ENCODE peak calls at places on chromosomes 12 and 14, in eight cellular contexts. M, P, H, Z, I, L, G and W are unnamed samples. For H3K4me1, the result is how much of the 10 kb centered on the place peaks cover.

GRCh38 chr12:110244829-110245228 is 36.2 kb upstream of the ATP2A2 start:
- DNase-seq in M (no peak), P (no peak), H (no peak), Z (no peak), I (no peak), L (no peak), G (no peak), W (no peak)

GRCh38 chr12:98373019-98373554 is 142.3 kb upstream of the TMPO start:
- DNase-seq in M (no peak), P (no peak), H (no peak), Z (no peak), I (peak), L (peak), G (peak), W (no peak)

GRCh38 chr12:51171884-51172514 is 936 bp downstream of the TFCP2 start:
- DNase-seq in M (no peak), P (no peak), H (no peak), Z (peak), I (peak), L (peak), G (peak), W (peak)

GRCh38 chr12:131028587-131029338 is 75.1 kb downstream of the ADGRD1 start:
- DNase-seq in M (no peak), P (no peak), H (no peak), Z (no peak), I (no peak), L (no peak), G (no peak), W (no peak)

GRCh38 chr12:1808798-1809480 is 11.4 kb upstream of the LRTM2 start:
- DNase-seq in M (no peak), P (peak), H (no peak), Z (no peak), I (no peak), L (no peak), G (no peak), W (no peak)

GRCh38 chr14:31142455-31143087 is 65.0 kb downstream of the HECTD1 start:
- DNase-seq in M (no peak), P (no peak), H (no peak), Z (no peak), I (no peak), L (no peak), G (no peak), W (no peak)

GRCh38 chr12:49540229-49541139 is 1.7 kb downstream of the KCNH3 start:
- DNase-seq in M (no peak), P (no peak), H (no peak), Z (no peak), I (no peak), L (no peak), G (no peak), W (no peak)

GRCh38 chr14:44962573-44963528 is 861 bp downstream of the TOGARAM1 start:
- DNase-seq in M (no peak), P (no peak), H (peak), Z (peak), I (peak), L (peak), G (peak), W (peak)

GRCh38 chr12:108846320-108846719 is 11.1 kb downstream of the SSH1 start:
- DNase-seq in M (no peak), P (no peak), H (no peak), Z (no peak), I (no peak), L (no peak), G (no peak), W (no peak)

GRCh38 chr12:26830358-26830757 is 2.6 kb downstream of the ITPR2 start:
- DNase-seq in M (no peak), P (no peak), H (no peak), Z (no peak), I (no peak), L (no peak), G (no peak), W (no peak)

GRCh38 chr14:75411194-75411552 is 16.6 kb upstream of the JDP2 start:
- DNase-seq in M (no peak), P (no peak), H (no peak), Z (no peak), I (no peak), L (no peak), G (no peak), W (no peak)

GRCh38 chr14:93430889-93431670 is at the start of gene UNC79:
- DNase-seq in M (no peak), P (no peak), H (no peak), Z (no peak), I (no peak), L (no peak), G (no peak), W (no peak)

GRCh38 chr14:101630056-101630960 is 69.0 kb downstream of the DIO3 start:
- DNase-seq in M (no peak), P (no peak), H (no peak), Z (no peak), I (no peak), L (no peak), G (no peak), W (no peak)

GRCh38 chr14:68358500-68358899 is 434.4 kb downstream of the ZFP36L1 start:
- DNase-seq in M (no peak), P (no peak), H (no peak), Z (no peak), I (no peak), L (no peak), G (no peak), W (no peak)

GRCh38 chr12:31506907-31507306 is 84.0 kb downstream of the DENND5B start:
- DNase-seq in M (no peak), P (no peak), H (no peak), Z (no peak), I (peak), L (no peak), G (no peak), W (no peak)

GRCh38 chr12:48165089-48166031 is 8.0 kb upstream of the ASB8 start:
- DNase-seq in M (peak), P (peak), H (no peak), Z (no peak), I (peak), L (peak), G (peak), W (peak)

GRCh38 chr12:75208851-75209781 is 523 bp downstream of the KCNC2 start:
- DNase-seq in M (no peak), P (no peak), H (no peak), Z (no peak), I (peak), L (no peak), G (no peak), W (no peak)

GRCh38 chr12:116210131-116210530 is 67.4 kb downstream of the MED13L start:
- DNase-seq in M (no peak), P (no peak), H (no peak), Z (no peak), I (no peak), L (no peak), G (no peak), W (no peak)

GRCh38 chr12:92987362-92987761 is 58.3 kb upstream of the EEA1 start:
- DNase-seq in M (no peak), P (no peak), H (no peak), Z (no peak), I (peak), L (peak), G (peak), W (peak)

GRCh38 chr14:105899657-105900397 is 373.4 kb downstream of the TMEM121 start:
- DNase-seq in M (no peak), P (peak), H (no peak), Z (no peak), I (no peak), L (no peak), G (no peak), W (no peak)

GRCh38 chr12:43883748-43884147 is 47.9 kb downstream of the TMEM117 start:
- DNase-seq in M (no peak), P (no peak), H (no peak), Z (no peak), I (no peak), L (no peak), G (no peak), W (no peak)

GRCh38 chr12:2876431-2877046 is 435 bp downstream of the FOXM1 start:
- DNase-seq in M (no peak), P (no peak), H (no peak), Z (no peak), I (no peak), L (peak), G (peak), W (no peak)

GRCh38 chr14:21069388-21070082 is 569 bp upstream of the ARHGEF40 start:
- DNase-seq in M (no peak), P (peak), H (peak), Z (no peak), I (no peak), L (no peak), G (no peak), W (no peak)

GRCh38 chr12:62606654-62607053 is 140.0 kb downstream of the MON2 start:
- DNase-seq in M (no peak), P (no peak), H (no peak), Z (no peak), I (no peak), L (no peak), G (peak), W (no peak)

GRCh38 chr12:50533971-50534370 is 29.2 kb downstream of the DIP2B start:
- DNase-seq in M (no peak), P (no peak), H (no peak), Z (no peak), I (no peak), L (no peak), G (no peak), W (no peak)

GRCh38 chr12:77167801-77168200 is 102.4 kb upstream of the E2F7 start:
- DNase-seq in M (no peak), P (no peak), H (no peak), Z (no peak), I (no peak), L (no peak), G (peak), W (no peak)

GRCh38 chr12:15206831-15207394 is 14.3 kb downstream of the RERG start:
- DNase-seq in M (no peak), P (no peak), H (no peak), Z (no peak), I (no peak), L (no peak), G (no peak), W (no peak)

GRCh38 chr12:43816168-43816567 is 10.1 kb upstream of the TWF1 start:
- DNase-seq in M (no peak), P (no peak), H (no peak), Z (no peak), I (no peak), L (no peak), G (no peak), W (no peak)

GRCh38 chr12:87848248-87848868 is 180.8 kb downstream of the C12orf50 start:
- DNase-seq in M (no peak), P (no peak), H (no peak), Z (no peak), I (peak), L (peak), G (peak), W (peak)

GRCh38 chr14:90382491-90383125 is 14.2 kb upstream of the CALM1 start:
- DNase-seq in M (peak), P (peak), H (peak), Z (peak), I (peak), L (peak), G (peak), W (peak)

GRCh38 chr14:96497087-96497486 is 5.1 kb upstream of the PAPOLA start:
- DNase-seq in M (no peak), P (no peak), H (no peak), Z (no peak), I (no peak), L (no peak), G (no peak), W (no peak)

GRCh38 chr12:6288235-6288634 is 22.2 kb upstream of the PLEKHG6 start:
- DNase-seq in M (no peak), P (no peak), H (no peak), Z (no peak), I (no peak), L (no peak), G (no peak), W (no peak)

GRCh38 chr14:36271939-36272907 is 48.2 kb downstream of the MBIP start:
- DNase-seq in M (no peak), P (no peak), H (no peak), Z (no peak), I (peak), L (no peak), G (no peak), W (peak)

GRCh38 chr12:104750061-104750460 is 208.0 kb downstream of the SLC41A2 start:
- DNase-seq in M (no peak), P (no peak), H (no peak), Z (no peak), I (no peak), L (peak), G (no peak), W (no peak)

GRCh38 chr12:54054442-54055332 is 1.1 kb downstream of the HOXC4 start:
- DNase-seq in M (no peak), P (no peak), H (no peak), Z (no peak), I (no peak), L (peak), G (no peak), W (no peak)

GRCh38 chr12:105256011-105256410 is 20.0 kb upstream of the APPL2 start:
- DNase-seq in M (no peak), P (no peak), H (no peak), Z (no peak), I (no peak), L (no peak), G (no peak), W (no peak)

GRCh38 chr14:102316048-102316745 is 3.3 kb upstream of the ZNF839 start:
- DNase-seq in M (peak), P (peak), H (peak), Z (no peak), I (no peak), L (peak), G (peak), W (peak)

GRCh38 chr12:45458238-45458637 is 242.3 kb downstream of the ANO6 start:
- DNase-seq in M (no peak), P (no peak), H (no peak), Z (no peak), I (no peak), L (no peak), G (no peak), W (no peak)

GRCh38 chr12:129169928-129170327 is 316.6 kb downstream of the GLT1D1 start:
- DNase-seq in M (no peak), P (no peak), H (no peak), Z (no peak), I (no peak), L (no peak), G (no peak), W (no peak)

GRCh38 chr14:98507269-98507668 is 764.7 kb downstream of the BCL11B start:
- DNase-seq in M (no peak), P (no peak), H (no peak), Z (no peak), I (no peak), L (no peak), G (no peak), W (no peak)

GRCh38 chr14:98510392-98510791 is 761.6 kb downstream of the BCL11B start:
- DNase-seq in M (no peak), P (no peak), H (no peak), Z (no peak), I (no peak), L (no peak), G (no peak), W (no peak)

GRCh38 chr14:98514016-98514415 is 758.0 kb downstream of the BCL11B start:
- DNase-seq in M (no peak), P (no peak), H (no peak), Z (no peak), I (no peak), L (no peak), G (no peak), W (no peak)

GRCh38 chr14:98513558-98513957 is 758.4 kb downstream of the BCL11B start:
- DNase-seq in M (no peak), P (no peak), H (no peak), Z (no peak), I (no peak), L (no peak), G (no peak), W (no peak)

GRCh38 chr14:98512501-98513251 is 759.3 kb downstream of the BCL11B start:
- DNase-seq in M (no peak), P (no peak), H (no peak), Z (no peak), I (no peak), L (no peak), G (no peak), W (no peak)
- H3K27ac ChIP-seq in M (no peak), P (no peak), H (no peak), Z (no peak), I (no peak), L (no peak), G (no peak), W (no peak)

GRCh38 chr12:12713932-12714275 is 3.3 kb upstream of the CDKN1B start:
- DNase-seq in M (no peak), P (no peak), H (no peak), Z (no peak), I (no peak), L (no peak), G (no peak), W (no peak)
- H3K4me3 ChIP-seq in M (peak), P (peak), H (peak), Z (peak), I (peak), L (peak), G (peak), W (peak)

GRCh38 chr12:8866429-8866828 is 44.0 kb downstream of the A2ML1 start:
- DNase-seq in M (no peak), P (no peak), H (no peak), Z (no peak), I (no peak), L (no peak), G (no peak), W (no peak)

GRCh38 chr12:8871067-8871466 is 43.2 kb upstream of the PHC1 start:
- DNase-seq in M (no peak), P (no peak), H (no peak), Z (no peak), I (no peak), L (no peak), G (no peak), W (no peak)

GRCh38 chr12:8867009-8867408 is 44.6 kb downstream of the A2ML1 start:
- DNase-seq in M (no peak), P (no peak), H (no peak), Z (no peak), I (no peak), L (no peak), G (no peak), W (no peak)

GRCh38 chr12:8867786-8868185 is 45.4 kb downstream of the A2ML1 start:
- DNase-seq in M (no peak), P (no peak), H (no peak), Z (no peak), I (no peak), L (no peak), G (no peak), W (no peak)

GRCh38 chr12:8870591-8870990 is 43.7 kb upstream of the PHC1 start:
- DNase-seq in M (no peak), P (no peak), H (no peak), Z (no peak), I (no peak), L (no peak), G (no peak), W (no peak)
- H3K4me1 ChIP-seq in M (under half), P (under half), H (under half), Z (under half), I (under half), L (under half), G (under half), W (under half)

GRCh38 chr14:100146548-100147091 is 12.8 kb downstream of the DEGS2 start:
- DNase-seq in M (no peak), P (peak), H (no peak), Z (no peak), I (no peak), L (no peak), G (no peak), W (peak)
- H3K27ac ChIP-seq in M (no peak), P (no peak), H (no peak), Z (peak), I (no peak), L (peak), G (no peak), W (peak)

GRCh38 chr12:70919597-70920035 is 922 bp downstream of the PTPRR start:
- DNase-seq in M (no peak), P (no peak), H (no peak), Z (no peak), I (no peak), L (no peak), G (peak), W (no peak)
- H3K4me3 ChIP-seq in M (no peak), P (no peak), H (no peak), Z (no peak), I (no peak), L (no peak), G (no peak), W (no peak)

DNA sequence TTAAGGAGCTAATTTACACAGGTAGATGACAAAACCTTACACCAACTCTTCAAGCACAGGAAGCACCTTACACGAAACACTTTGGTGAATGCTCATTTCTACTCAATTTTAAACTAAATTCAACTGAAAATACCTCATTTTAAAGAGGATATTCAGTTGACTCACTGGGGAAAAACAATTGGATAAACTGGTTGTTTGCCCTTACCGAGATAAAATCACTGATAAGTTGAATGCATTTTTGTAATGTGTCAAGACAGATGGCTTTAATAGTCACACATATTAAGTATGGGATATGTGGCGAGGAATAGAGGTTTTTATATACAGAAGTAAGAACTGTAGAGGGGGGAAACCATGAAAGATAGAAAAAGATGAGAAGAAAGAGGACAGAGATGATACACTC is 105.4 kb downstream of the HMGA2 start:
- DNase-seq in M (no peak), P (no peak), H (no peak), Z (no peak), I (peak), L (no peak), G (no peak), W (no peak)
- H3K4me1 ChIP-seq in M (under half), P (under half), H (under half), Z (under half), I (half or more), L (under half), G (under half), W (under half)

GRCh38 chr12:106276032-106276728 is 26.4 kb upstream of the TCP11L2 start:
- DNase-seq in M (no peak), P (no peak), H (no peak), Z (no peak), I (no peak), L (peak), G (no peak), W (no peak)

GRCh38 chr12:106271575-106272505 is 24.0 kb upstream of the CKAP4 start:
- DNase-seq in M (no peak), P (no peak), H (no peak), Z (no peak), I (no peak), L (no peak), G (no peak), W (no peak)

GRCh38 chr12:106274012-106274411 is 26.2 kb upstream of the CKAP4 start:
- DNase-seq in M (no peak), P (no peak), H (no peak), Z (no peak), I (no peak), L (no peak), G (no peak), W (no peak)

GRCh38 chr12:106275458-106275857 is 27.1 kb upstream of the TCP11L2 start:
- DNase-seq in M (no peak), P (no peak), H (no peak), Z (no peak), I (no peak), L (no peak), G (no peak), W (peak)

DNA sequence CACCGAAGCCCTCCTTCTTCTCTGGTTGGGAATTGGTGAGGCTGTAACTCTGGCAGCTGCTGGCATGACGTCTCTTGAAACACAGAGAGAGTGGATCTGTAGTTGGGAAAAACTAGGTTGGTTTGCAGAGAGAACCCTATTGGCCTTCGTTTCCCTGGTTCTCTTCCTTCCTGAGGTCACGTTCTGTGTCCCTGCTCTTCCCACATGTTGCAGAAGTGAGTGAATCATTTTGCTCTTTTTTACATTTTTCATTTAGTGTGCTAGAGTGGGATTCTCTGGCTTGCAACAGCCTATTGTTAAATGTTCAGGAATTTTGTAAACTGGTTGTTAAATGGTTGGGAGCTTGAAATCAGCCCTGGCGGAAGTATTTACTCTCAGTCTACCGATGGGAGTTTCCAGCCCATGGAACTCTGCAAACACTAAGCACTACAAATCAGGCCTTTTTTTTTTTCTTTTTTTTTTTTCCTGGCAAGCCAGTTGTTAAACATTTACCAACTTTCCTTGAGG is 26.8 kb upstream of the CKAP4 start:
- DNase-seq in M (no peak), P (no peak), H (no peak), Z (peak), I (no peak), L (no peak), G (no peak), W (no peak)
- H3K27ac ChIP-seq in M (no peak), P (no peak), H (peak), Z (peak), I (no peak), L (no peak), G (no peak), W (peak)

GRCh38 chr14:64675246-64675645 is 29.0 kb upstream of the PLEKHG3 start:
- DNase-seq in M (no peak), P (no peak), H (no peak), Z (no peak), I (no peak), L (no peak), G (no peak), W (peak)

GRCh38 chr14:64674829-64675228 is 29.4 kb upstream of the PLEKHG3 start:
- DNase-seq in M (no peak), P (no peak), H (no peak), Z (no peak), I (no peak), L (no peak), G (no peak), W (no peak)

GRCh38 chr14:64671591-64671990 is 32.6 kb upstream of the PLEKHG3 start:
- DNase-seq in M (no peak), P (no peak), H (no peak), Z (no peak), I (peak), L (peak), G (peak), W (no peak)

GRCh38 chr14:64673329-64673728 is 30.9 kb upstream of the PLEKHG3 start:
- DNase-seq in M (no peak), P (no peak), H (no peak), Z (no peak), I (no peak), L (no peak), G (no peak), W (no peak)

GRCh38 chr14:64673748-64674147 is 30.5 kb upstream of the PLEKHG3 start:
- DNase-seq in M (no peak), P (peak), H (no peak), Z (no peak), I (no peak), L (no peak), G (no peak), W (no peak)
- H3K4me3 ChIP-seq in M (no peak), P (no peak), H (no peak), Z (no peak), I (no peak), L (no peak), G (no peak), W (no peak)